ENCODE peak calls at places on chromosomes 4 and X, in five cellular contexts. O, P, E, X and Y are unnamed samples.

GRCh38 chr4:12844111-12844510 is 640.0 kb downstream of the RAB28 start:
- DNase-seq in X (no peak), O (no peak), P (no peak), E (peak; percentile 6), Y (no peak)

GRCh38 chrX:2548731-2549423 is 48.1 kb upstream of the DHRSX start:
- DNase-seq in X (no peak), O (no peak), E (no peak), P (no peak), Y (no peak)

GRCh38 chr4:38166082-38166481 is 205.9 kb downstream of the PTTG2 start:
- DNase-seq in E (no peak), O (no peak), P (no peak), X (no peak), Y (no peak)

GRCh38 chr4:138405934-138406567 is 163.9 kb upstream of the SLC7A11 start:
- DNase-seq in E (peak; percentile 54), O (no peak), X (no peak), P (peak; percentile 6), Y (peak; percentile 8)

GRCh38 chrX:119502727-119503483 is 34.7 kb downstream of the SLC25A5 start:
- DNase-seq in E (peak; percentile 40), P (no peak), X (no peak), O (no peak), Y (peak; percentile 31)

GRCh38 chr4:87654487-87655044 is 4.5 kb downstream of the DMP1 start:
- DNase-seq in O (no peak), E (no peak), X (no peak), P (no peak), Y (no peak)

GRCh38 chrX:618761-619450 is 11.7 kb upstream of the SHOX start:
- DNase-seq in X (no peak), E (no peak), P (no peak), O (no peak), Y (no peak)

GRCh38 chr4:185542626-185543336 is 7.5 kb upstream of the PDLIM3 start:
- DNase-seq in X (no peak), P (no peak), O (no peak), E (no peak), Y (no peak)

GRCh38 chr4:15754323-15754722 is 23.8 kb upstream of the CD38 start:
- DNase-seq in X (no peak), O (no peak), P (no peak), E (peak; percentile 71), Y (no peak)

GRCh38 chrX:1903380-1903935 is 288.6 kb downstream of the ASMT start:
- DNase-seq in O (no peak), X (no peak), E (no peak), P (no peak), Y (no peak)

GRCh38 chr4:81913427-81913878 is 441.7 kb upstream of the RASGEF1B start:
- DNase-seq in O (peak; percentile 1), X (peak; percentile 62), P (peak; percentile 88), E (peak; percentile 59), Y (peak; percentile 11)

GRCh38 chr4:65559270-65559669 is 111.0 kb downstream of the EPHA5 start:
- DNase-seq in O (no peak), E (no peak), X (no peak), P (no peak), Y (no peak)

GRCh38 chrX:153454901-153455550 is 9.2 kb upstream of the TREX2 start:
- DNase-seq in E (no peak), X (no peak), O (no peak), P (no peak), Y (no peak)

GRCh38 chr4:41670530-41670929 is 78.0 kb downstream of the PHOX2B start:
- DNase-seq in E (no peak), P (no peak), O (peak; percentile 21), X (no peak), Y (no peak)

GRCh38 chrX:119698835-119699234 is 5.9 kb upstream of the SEPTIN6 start:
- DNase-seq in X (no peak), O (no peak), P (peak; percentile 66), E (peak; percentile 63), Y (peak; percentile 53)

GRCh38 chr4:181962321-181962720 is 280.9 kb upstream of the TENM3 start:
- DNase-seq in P (no peak), O (no peak), E (no peak), X (no peak), Y (no peak)

GRCh38 chrX:11399481-11399880 is 106.3 kb downstream of the AMELX start:
- DNase-seq in X (no peak), P (no peak), E (no peak), O (no peak), Y (no peak)

GRCh38 chr4:129852434-129852833 is 756.5 kb downstream of the C4orf33 start:
- DNase-seq in X (no peak), E (no peak), P (no peak), O (no peak), Y (no peak)

GRCh38 chrX:112636951-112637541 is 42.7 kb downstream of the LHFPL1 start:
- DNase-seq in X (no peak), E (no peak), O (no peak), P (no peak), Y (peak; percentile 32)

GRCh38 chrX:18047440-18047940 is 173.2 kb downstream of the BEND2 start:
- DNase-seq in E (peak; percentile 10), X (no peak), O (no peak), P (no peak), Y (no peak)

GRCh38 chrX:153639177-153640044 is 7.6 kb upstream of the DUSP9 start:
- DNase-seq in P (no peak), O (no peak), X (no peak), E (no peak), Y (no peak)

GRCh38 chrX:1598876-1599790 is 7.7 kb downstream of the AKAP17A start:
- DNase-seq in P (no peak), O (no peak), X (no peak), E (no peak), Y (no peak)

GRCh38 chrX:21926116-21926515 is 14.4 kb upstream of the SMS start:
- DNase-seq in O (no peak), E (no peak), P (no peak), X (no peak), Y (no peak)

GRCh38 chr4:80219301-80220025 is 22.2 kb downstream of the PRDM8 start:
- DNase-seq in X (no peak), E (peak; percentile 53), P (no peak), O (no peak), Y (no peak)

GRCh38 chr4:6782147-6782845 is at the start of gene KIAA0232:
- DNase-seq in O (peak; percentile 91), X (peak; percentile 86), P (peak; percentile 88), E (peak; percentile 90), Y (peak; percentile 96)

GRCh38 chr4:39166177-39166576 is 16.2 kb upstream of the WDR19 start:
- DNase-seq in E (no peak), P (peak; percentile 83), O (no peak), X (no peak), Y (no peak)